ENCODE peak calls at places on chromosomes 12 and 14, in five cellular contexts. D is left ventricle myocardium inferior; F is stimulated activated CD8-positive, alpha-beta memory T cell treated with anti-CD3 and anti-CD28 coated beads, Interleukin-4, amount 100 ng/mL, for 1 hour; Z is activated T-cell treated with anti-CD3 and anti-CD28 coated beads for 1 hour; E is stimulated activated CD4-positive, alpha-beta T cell treated with anti-CD3 and anti-CD28 coated beads, Interleukin-12 subunit alpha, Interleukin-12 subunit beta, amount 100 ng/mL, for 4 hours. R is an unnamed sample.
A peak's percentile ranks its signal among the peaks of the same experiment; 100 is the strongest.

GRCh38 chr12:27841392-27841882 is 61.4 kb upstream of the MANSC4 start:
- DNase-seq in D (no peak), F (no peak), Z (no peak), E (no peak), R (no peak)

GRCh38 chr12:93776581-93777018 is 99.4 kb downstream of the CRADD start:
- DNase-seq in D (no peak), F (no peak), Z (no peak), E (no peak), R (no peak)

GRCh38 chr12:53252349-53252916 is 15.7 kb upstream of the ESPL1 start:
- DNase-seq in D (peak; percentile 23), F (no peak), Z (no peak), E (no peak), R (peak; percentile 57)

GRCh38 chr12:124039276-124039675 is 66.3 kb downstream of the ZNF664 start:
- DNase-seq in D (no peak), F (no peak), Z (no peak), E (no peak), R (no peak)

GRCh38 chr12:71024281-71024680 is 103.7 kb upstream of the PTPRR start:
- DNase-seq in D (no peak), F (no peak), Z (no peak), E (no peak), R (no peak)

GRCh38 chr12:130498589-130499385 is 161.1 kb downstream of the PIWIL1 start:
- DNase-seq in D (no peak), F (no peak), Z (no peak), E (no peak), R (no peak)

GRCh38 chr12:94510128-94510527 is 50.5 kb upstream of the CEP83 start:
- DNase-seq in D (no peak), F (no peak), Z (no peak), E (no peak), R (no peak)

GRCh38 chr12:54207539-54208267 is 18.9 kb upstream of the SMUG1 start:
- DNase-seq in D (peak; percentile 57), F (peak; percentile 65), Z (peak; percentile 72), E (peak; percentile 78), R (peak; percentile 93)

GRCh38 chr14:100526057-100526456 is 61.2 kb downstream of the BEGAIN start:
- DNase-seq in D (peak; percentile 3), F (no peak), Z (no peak), E (no peak), R (no peak)